ENCODE peak calls at places on chromosomes 3 and 15, in seven cellular contexts. Y, X, F, D, Z, C and Q are unnamed samples.

GRCh38 chr3:196735751-196736150 is 3.9 kb upstream of the PAK2 start:
- DNase-seq in D (no peak), Y (no peak), F (no peak), X (no peak), Z (no peak), C (no peak), Q (no peak)

GRCh38 chr3:55490194-55490913 is 3.2 kb upstream of the WNT5A start:
- DNase-seq in Y (no peak), C (no peak), X (no peak), F (peak; percentile 40), Z (no peak), D (no peak), Q (no peak)

GRCh38 chr15:58182460-58183163 is 44.4 kb downstream of the AQP9 start:
- DNase-seq in Y (peak; percentile 52), Z (peak; percentile 75), C (no peak), D (no peak), X (peak; percentile 72), F (peak; percentile 36), Q (no peak)

GRCh38 chr15:76994971-76995945 is at the start of gene PSTPIP1:
- DNase-seq in Z (no peak), Y (peak; percentile 49), F (peak; percentile 66), C (peak; percentile 68), D (no peak), X (peak; percentile 9), Q (peak; percentile 83)

GRCh38 chr3:149142647-149143046 is 13.2 kb downstream of the HPS3 start:
- DNase-seq in F (no peak), Z (no peak), X (no peak), Y (no peak), C (no peak), D (no peak), Q (no peak)

GRCh38 chr3:14884665-14885064 is 62.7 kb upstream of the NR2C2 start:
- DNase-seq in X (no peak), Y (no peak), D (no peak), Z (no peak), C (no peak), F (no peak), Q (no peak)

GRCh38 chr3:128282392-128283196 is 129.3 kb downstream of the EEFSEC start:
- DNase-seq in Z (no peak), D (no peak), X (peak; percentile 82), C (peak; percentile 89), F (no peak), Y (peak; percentile 85), Q (no peak)

GRCh38 chr3:107710851-107711250 is 188.1 kb downstream of the BBX start:
- DNase-seq in X (no peak), D (peak; percentile 34), Z (peak; percentile 7), C (peak; percentile 69), Y (peak; percentile 54), F (peak; percentile 68), Q (no peak)

GRCh38 chr15:43826029-43826507 is 734 bp upstream of the WDR76 start:
- DNase-seq in D (peak; percentile 15), Z (no peak), C (no peak), F (no peak), X (no peak), Y (no peak), Q (no peak)

GRCh38 chr3:5769825-5770224 is 582.3 kb downstream of the EDEM1 start:
- DNase-seq in X (no peak), Z (no peak), C (no peak), Y (no peak), D (no peak), F (no peak), Q (no peak)

GRCh38 chr3:141680620-141681389 is 57.3 kb upstream of the RNF7 start:
- DNase-seq in Z (no peak), C (no peak), Y (no peak), D (peak; percentile 39), F (peak; percentile 39), X (peak; percentile 63), Q (no peak)

GRCh38 chr15:48954538-48954937 is 9.2 kb downstream of the SHC4 start:
- DNase-seq in Z (no peak), Y (no peak), F (no peak), D (no peak), X (no peak), C (no peak), Q (no peak)

GRCh38 chr3:99817047-99817436 is 620 bp upstream of the CMSS1 start:
- DNase-seq in Z (no peak), D (no peak), Y (no peak), C (peak; percentile 66), F (no peak), X (no peak), Q (peak; percentile 20)

GRCh38 chr3:80275120-80275519 is 507.3 kb upstream of the ROBO1 start:
- DNase-seq in C (no peak), Y (no peak), F (no peak), Z (no peak), D (no peak), X (no peak), Q (no peak)

GRCh38 chr3:10189557-10190374 is 25.0 kb downstream of the IRAK2 start:
- DNase-seq in X (peak; percentile 92), F (peak; percentile 94), Y (peak; percentile 64), Z (peak; percentile 36), D (peak; percentile 94), C (peak; percentile 95), Q (peak; percentile 73)

DNA sequence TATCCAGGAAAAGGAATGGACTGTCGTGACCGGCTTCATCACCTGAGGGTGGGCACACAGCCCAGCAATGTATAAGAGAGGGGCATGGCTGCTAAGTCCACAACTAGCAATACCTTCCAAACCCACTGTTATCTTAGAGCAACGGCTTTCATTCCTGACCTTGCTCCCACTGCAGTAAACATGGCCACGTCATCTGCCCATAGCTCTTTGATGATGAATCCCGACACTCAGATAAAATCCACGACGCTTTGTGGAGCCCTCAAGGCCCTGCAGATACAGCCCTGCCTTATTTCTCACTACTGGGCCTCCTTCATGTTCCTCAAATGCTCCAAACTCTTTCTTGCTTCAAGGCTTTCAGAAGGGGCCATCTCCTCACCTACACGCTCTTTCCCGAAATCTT is 114.0 kb downstream of the ADAMTS17 start:
- DNase-seq in F (no peak), C (no peak), D (no peak), Y (no peak), X (peak; percentile 4), Z (no peak), Q (no peak)
- H3K9me3 ChIP-seq in F (no peaks in the 10 kb centered on the region), C (no peaks in the 10 kb centered on the region), D (no peaks in the 10 kb centered on the region), Y (no peaks in the 10 kb centered on the region), X (no peaks in the 10 kb centered on the region), Z (no peaks in the 10 kb centered on the region), Q (no peaks in the 10 kb centered on the region)

DNA sequence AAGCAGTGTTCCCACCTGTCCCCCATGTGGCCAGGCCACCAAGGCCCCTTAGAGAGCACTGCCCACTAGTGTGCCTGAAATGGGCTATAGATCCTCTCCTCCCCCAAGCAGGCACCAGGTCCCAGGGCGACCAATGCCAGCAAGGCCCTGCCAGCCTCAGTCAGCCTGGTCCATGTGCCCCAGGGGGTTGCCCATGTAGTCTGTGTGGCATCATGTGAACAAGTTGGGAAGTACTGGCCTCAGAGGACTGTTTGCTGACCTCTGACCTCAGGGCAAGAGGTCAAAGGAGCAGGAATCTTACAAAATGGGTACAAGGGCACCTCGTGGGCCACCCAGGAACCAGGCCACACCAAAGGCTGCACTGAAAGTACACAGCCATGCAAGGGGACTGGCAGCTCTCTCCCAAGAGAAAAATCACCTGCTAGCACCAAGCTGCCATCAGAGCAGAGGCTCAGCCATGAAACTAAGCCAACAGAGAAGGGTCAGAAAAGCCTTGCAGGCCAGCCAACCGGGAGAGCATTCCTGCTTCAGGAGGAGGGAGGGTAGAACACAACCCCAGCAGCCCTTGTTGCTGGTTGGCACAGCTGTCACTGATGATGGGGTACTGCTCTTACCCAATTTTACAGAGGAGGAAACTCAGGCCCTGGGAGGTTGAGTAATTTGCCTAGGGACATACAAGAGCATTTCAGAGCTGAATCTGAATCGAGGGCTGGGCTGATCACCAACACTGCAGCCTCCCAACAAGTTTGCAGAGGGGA is 5.2 kb upstream of the FURIN start:
- DNase-seq in X (no peak), C (no peak), Z (no peak), D (no peak), Y (no peak), F (peak; percentile 88), Q (no peak)
- H3K27ac ChIP-seq in X (no peak overlapping the region), C (no peak overlapping the region), Z (peak overlapping the region; percentile 76), D (peak overlapping the region; percentile 42), Y (no peak overlapping the region), F (peak overlapping the region; percentile 75), Q (no peak overlapping the region)

GRCh38 chr3:49007068-49007770 is at the start of gene WDR6:
- DNase-seq in Y (peak; percentile 99), F (peak; percentile 99), X (peak; percentile 98), Z (peak; percentile 91), D (peak; percentile 98), C (peak; percentile 99), Q (peak; percentile 98)
- TF ChIP-seq POLR2A in Y (peak; percentile 62), F (peak; percentile 82), X (no peak), Z (peak; percentile 64), D (peak; percentile 40), C (peak; percentile 64), Q (peak; percentile 60)

GRCh38 chr15:27254016-27254415 is 283.0 kb downstream of the GABRG3 start:
- DNase-seq in D (no peak), F (no peak), Y (no peak), Z (no peak), X (no peak), C (no peak), Q (no peak)
- H3K9me3 ChIP-seq in D (no peaks in the 10 kb centered on the region), F (no peaks in the 10 kb centered on the region), Y (no peaks in the 10 kb centered on the region), Z (no peaks in the 10 kb centered on the region), X (no peaks in the 10 kb centered on the region), C (peaks cover 10% of the 10 kb centered on the region), Q (no peaks in the 10 kb centered on the region)

GRCh38 chr3:385151-385550 is 188.6 kb downstream of the CHL1 start:
- DNase-seq in C (no peak), Y (no peak), Z (no peak), F (no peak), D (no peak), X (no peak), Q (no peak)
- H3K27ac ChIP-seq in C (no peak overlapping the region), Y (no peak overlapping the region), Z (no peak overlapping the region), F (no peak overlapping the region), D (no peak overlapping the region), X (no peak overlapping the region), Q (no peak overlapping the region)

GRCh38 chr15:40104865-40105516 is 3.7 kb downstream of the BMF start:
- DNase-seq in D (peak; percentile 85), X (peak; percentile 95), Z (peak; percentile 69), Y (peak; percentile 96), C (peak; percentile 96), F (peak; percentile 93), Q (peak; percentile 92)

GRCh38 chr15:40104296-40104864 is 4.3 kb downstream of the BMF start:
- DNase-seq in Z (no peak), Y (no peak), C (no peak), X (no peak), F (no peak), D (no peak), Q (peak; percentile 48)

GRCh38 chr15:40103864-40104271 is 4.8 kb downstream of the BMF start:
- DNase-seq in Y (no peak), Z (no peak), C (no peak), F (no peak), X (no peak), D (no peak), Q (no peak)

GRCh38 chr15:40100947-40101905 is 7.5 kb downstream of the BMF start:
- DNase-seq in F (no peak), C (peak; percentile 46), D (no peak), Y (no peak), X (no peak), Z (no peak), Q (no peak)

GRCh38 chr15:40103124-40103858 is 5.4 kb downstream of the BMF start:
- DNase-seq in X (peak; percentile 92), C (peak; percentile 96), Z (no peak), F (peak; percentile 89), Y (peak; percentile 86), D (peak; percentile 96), Q (peak; percentile 95)
- TF ChIP-seq POLR2A in X (no peak), C (no peak), Z (no peak), F (peak; percentile 44), Y (no peak), D (no peak), Q (no peak)

GRCh38 chr15:20368974-20369373 is 172.6 kb downstream of the GOLGA6L6 start:
- DNase-seq in Y (no peak), D (no peak), C (no peak), X (no peak), Z (no peak), F (no peak), Q (no peak)
- H3K9me3 ChIP-seq in Y (no peaks in the 10 kb centered on the region), D (no peaks in the 10 kb centered on the region), C (peaks cover 3% of the 10 kb centered on the region), X (no peaks in the 10 kb centered on the region), Z (peaks cover 10% of the 10 kb centered on the region), F (no peaks in the 10 kb centered on the region), Q (no peaks in the 10 kb centered on the region)